ENCODE peak calls at places on chromosomes 4 and X, in ten cellular contexts. R, H, L, O, C, B, J, T, M and Z are unnamed samples. For H3K9me2, the result is how much of the 10 kb centered on the place peaks cover.

GRCh38 chr4:8864912-8865680 is 6.5 kb downstream of the HMX1 start:
- DNase-seq in M (no peak), L (no peak), R (no peak), O (no peak), C (no peak), J (no peak), H (no peak), B (no peak), T (no peak), Z (no peak)

GRCh38 chr4:153265311-153266047 is 61.2 kb downstream of the TRIM2 start:
- DNase-seq in C (no peak), J (no peak), H (no peak), O (no peak), L (no peak), R (no peak), T (no peak), M (no peak), B (no peak), Z (no peak)

GRCh38 chr4:58983887-58984286 is 1873.7 kb upstream of the IGFBP7 start:
- DNase-seq in H (no peak), C (no peak), B (no peak), J (no peak), L (no peak), O (no peak), M (no peak), R (no peak), T (no peak), Z (no peak)

GRCh38 chrX:19810370-19810769 is 77.0 kb downstream of the SH3KBP1 start:
- DNase-seq in J (no peak), H (no peak), B (no peak), R (no peak), C (no peak), L (no peak), T (peak), M (no peak), O (no peak), Z (no peak)

GRCh38 chrX:47581731-47582647 is at the start of gene TIMP1:
- DNase-seq in J (peak), B (peak), H (peak), M (peak), R (peak), L (peak), O (peak), T (peak), C (no peak), Z (no peak)

GRCh38 chrX:72716766-72717165 is 2.7 kb upstream of the PHKA1 start:
- DNase-seq in C (no peak), B (no peak), T (no peak), O (peak), J (no peak), H (no peak), R (no peak), L (no peak), M (no peak), Z (no peak)

GRCh38 chr4:99290848-99291786 is at the start of gene ADH1A:
- DNase-seq in B (no peak), T (no peak), O (no peak), H (no peak), L (no peak), J (no peak), C (no peak), R (no peak), M (no peak), Z (no peak)

GRCh38 chrX:11888421-11888820 is 130.4 kb downstream of the MSL3 start:
- DNase-seq in T (no peak), O (peak), B (peak), J (no peak), M (no peak), C (no peak), R (no peak), H (no peak), L (no peak), Z (no peak)

GRCh38 chrX:21645437-21646220 is 12.5 kb downstream of the KLHL34 start:
- DNase-seq in M (peak), H (no peak), C (no peak), T (no peak), R (no peak), L (no peak), O (no peak), B (no peak), J (no peak), Z (no peak)

GRCh38 chr4:8306511-8307021 is 37.0 kb downstream of the HTRA3 start:
- DNase-seq in O (no peak), B (no peak), L (no peak), H (peak), T (no peak), J (no peak), C (no peak), M (peak), R (no peak), Z (no peak)

GRCh38 chr4:27117453-27117852 is 256.8 kb downstream of the STIM2 start:
- DNase-seq in B (no peak), M (no peak), C (no peak), L (no peak), T (no peak), J (no peak), O (no peak), R (no peak), H (no peak), Z (no peak)

GRCh38 chr4:12975511-12975910 is 508.6 kb downstream of the RAB28 start:
- DNase-seq in M (no peak), T (no peak), O (no peak), C (no peak), B (no peak), R (no peak), J (no peak), L (no peak), H (no peak), Z (no peak)

GRCh38 chrX:154436597-154437397 is at the start of gene GDI1:
- DNase-seq in B (no peak), L (peak), C (peak), O (peak), H (peak), R (peak), T (peak), M (peak), J (no peak), Z (peak)

GRCh38 chr4:16192067-16192466 is 34.2 kb downstream of the TAPT1 start:
- DNase-seq in C (no peak), R (no peak), L (no peak), J (no peak), M (no peak), T (peak), B (no peak), O (no peak), H (no peak), Z (no peak)

GRCh38 chrX:49053223-49054072 is 5.4 kb upstream of the CCDC120 start:
- DNase-seq in T (peak), C (peak), H (peak), O (peak), J (no peak), B (no peak), M (peak), L (peak), R (peak), Z (no peak)

GRCh38 chr4:100113732-100114131 is 76.5 kb downstream of the DDIT4L start:
- DNase-seq in M (no peak), H (no peak), C (no peak), R (no peak), O (no peak), L (no peak), J (no peak), T (no peak), B (no peak), Z (no peak)

GRCh38 chrX:80879916-80880315 is 70.2 kb upstream of the BRWD3 start:
- DNase-seq in C (no peak), J (no peak), T (no peak), M (peak), H (no peak), B (no peak), L (no peak), O (peak), R (no peak), Z (no peak)

GRCh38 chrX:72128881-72129280 is 2.8 kb downstream of the RTL5 start:
- DNase-seq in C (no peak), O (peak), L (no peak), M (peak), T (peak), B (no peak), J (no peak), H (peak), R (no peak), Z (no peak)

GRCh38 chrX:72394518-72395163 is 88.9 kb upstream of the CITED1 start:
- DNase-seq in M (peak), C (no peak), R (no peak), O (peak), L (peak), T (no peak), H (no peak), B (no peak), J (no peak), Z (no peak)

GRCh38 chr4:168432419-168433146 is 47.7 kb downstream of the DDX60L start:
- DNase-seq in C (no peak), B (no peak), R (no peak), J (no peak), O (peak), L (no peak), H (no peak), T (no peak), M (no peak), Z (no peak)

GRCh38 chr4:165874072-165874798 is 1.2 kb downstream of the TLL1 start:
- DNase-seq in B (no peak), C (no peak), M (no peak), H (peak), T (peak), J (no peak), L (peak), O (peak), R (no peak), Z (no peak)

GRCh38 chr4:77958897-77959296 is 96.3 kb downstream of the MRPL1 start:
- DNase-seq in J (no peak), R (no peak), H (no peak), C (no peak), M (no peak), O (no peak), L (no peak), B (no peak), T (no peak), Z (no peak)

GRCh38 chr4:173448919-173449641 is 50.2 kb upstream of the SCRG1 start:
- DNase-seq in M (peak), T (peak), O (no peak), H (no peak), L (no peak), B (no peak), C (no peak), R (no peak), J (no peak), Z (no peak)

GRCh38 chr4:7813674-7814073 is 126.0 kb downstream of the AFAP1 start:
- DNase-seq in M (peak), C (no peak), B (no peak), L (no peak), T (no peak), H (no peak), O (no peak), R (no peak), J (no peak), Z (no peak)

GRCh38 chr4:174946246-174946645 is 28.1 kb downstream of the ADAM29 start:
- DNase-seq in J (no peak), R (no peak), B (no peak), C (peak), L (no peak), T (no peak), O (no peak), M (no peak), H (no peak), Z (no peak)

GRCh38 chrX:35380808-35381700 is 417.1 kb upstream of the MAGEB16 start:
- DNase-seq in M (peak), H (peak), J (no peak), B (no peak), O (peak), L (peak), T (peak), R (peak), C (peak), Z (peak)

GRCh38 chr4:17027495-17027894 is 129.1 kb upstream of the LDB2 start:
- DNase-seq in T (no peak), M (peak), H (no peak), L (no peak), R (no peak), C (no peak), O (peak), B (no peak), J (peak), Z (no peak)

GRCh38 chr4:82739292-82740190 is 59.1 kb downstream of the SCD5 start:
- DNase-seq in R (peak), C (peak), T (peak), M (peak), L (peak), O (peak), H (peak), B (no peak), J (peak), Z (peak)

GRCh38 chrX:103309860-103310591 is 764 bp downstream of the BEX2 start:
- DNase-seq in T (peak), R (no peak), M (no peak), O (no peak), H (peak), J (no peak), B (no peak), L (peak), C (no peak), Z (no peak)

GRCh38 chr4:21986312-21986711 is 37.7 kb upstream of the KCNIP4 start:
- DNase-seq in T (no peak), R (no peak), H (no peak), O (no peak), C (no peak), M (peak), L (no peak), J (no peak), B (no peak), Z (no peak)

GRCh38 chr4:123599061-123599919 is 202.7 kb downstream of the SPRY1 start:
- DNase-seq in H (no peak), J (no peak), M (peak), L (peak), R (no peak), C (no peak), T (no peak), B (no peak), O (peak), Z (no peak)

GRCh38 chr4:18050448-18050847 is 28.9 kb upstream of the LCORL start:
- DNase-seq in T (no peak), O (no peak), B (no peak), L (no peak), C (no peak), M (no peak), J (no peak), R (no peak), H (no peak), Z (no peak)

GRCh38 chr4:7414736-7415510 is 19.8 kb downstream of the PSAPL1 start:
- DNase-seq in M (no peak), H (peak), O (no peak), R (no peak), B (no peak), T (no peak), C (no peak), L (no peak), J (no peak), Z (no peak)

GRCh38 chr4:155759372-155760252 is 791 bp downstream of the GUCY1B1 start:
- DNase-seq in L (peak), R (peak), H (peak), J (no peak), B (no peak), O (peak), M (peak), T (peak), C (no peak), Z (no peak)

GRCh38 chr4:6824071-6824470 is 41.5 kb downstream of the KIAA0232 start:
- DNase-seq in C (no peak), R (no peak), O (peak), J (no peak), H (no peak), M (peak), T (no peak), L (no peak), B (no peak), Z (no peak)

GRCh38 chr4:9904976-9905587 is 116.2 kb downstream of the SLC2A9 start:
- DNase-seq in B (peak), T (no peak), O (no peak), J (no peak), C (no peak), L (no peak), R (no peak), H (no peak), M (peak), Z (no peak)

DNA sequence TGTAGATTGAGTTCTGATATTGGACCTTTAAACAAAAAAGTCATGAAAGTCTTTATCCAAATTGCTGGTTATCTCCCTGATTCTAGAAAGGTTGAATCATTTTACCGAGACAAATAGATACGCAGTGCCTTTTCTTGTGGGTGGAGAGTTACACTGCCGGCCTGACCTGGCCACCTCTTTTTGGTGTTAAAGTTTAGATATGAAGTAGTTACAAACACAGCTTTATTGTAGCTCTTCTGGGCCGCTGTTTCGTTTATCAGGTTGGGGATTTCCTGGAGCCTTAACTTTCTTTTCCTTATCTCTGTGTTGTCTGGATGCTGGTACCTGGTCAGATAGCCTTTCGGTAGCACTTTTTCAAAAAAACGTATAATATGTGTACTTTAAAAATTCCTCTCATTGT is 31.0 kb downstream of the FNIP2 start:
- DNase-seq in J (no peak), L (no peak), T (no peak), B (no peak), M (no peak), O (no peak), R (no peak), C (no peak), H (no peak), Z (no peak)
- H3K4me2 ChIP-seq in J (no peak), L (peak), T (no peak), B (no peak), M (no peak), O (no peak), R (no peak), C (no peak), H (peak), Z (no peak)

DNA sequence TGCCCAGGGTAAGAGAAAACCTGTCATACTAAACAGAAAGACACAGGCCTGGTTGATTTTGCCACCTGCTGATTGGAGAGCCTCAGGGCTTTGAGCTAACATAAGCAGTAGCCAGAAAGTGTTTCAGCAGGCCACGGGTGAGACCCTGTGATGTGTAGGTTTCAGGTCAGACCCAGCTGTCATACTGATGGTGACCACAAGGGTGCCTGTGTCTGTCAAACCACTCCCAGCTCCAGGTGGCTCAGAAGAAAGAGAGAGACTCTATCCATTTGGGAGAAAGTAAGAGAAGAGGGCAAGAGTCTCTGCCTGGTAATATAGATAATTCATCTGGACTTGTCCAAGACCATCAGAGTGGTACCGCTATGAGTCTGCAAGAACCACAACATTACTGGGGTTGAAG is 72.8 kb upstream of the NLRP2B start:
- DNase-seq in L (no peak), J (no peak), C (no peak), O (no peak), B (no peak), H (peak), M (no peak), R (no peak), T (no peak), Z (no peak)
- H3K9me2 ChIP-seq in L (under half), J (under half), C (under half), O (under half), B (under half), H (under half), M (under half), R (under half), T (under half), Z (under half)

GRCh38 chr4:160493206-160493605 is 1390.3 kb downstream of the RAPGEF2 start:
- DNase-seq in J (no peak), B (no peak), H (no peak), C (no peak), T (no peak), O (no peak), R (no peak), L (no peak), M (no peak), Z (no peak)

GRCh38 chr4:160495356-160495755 is 1392.5 kb downstream of the RAPGEF2 start:
- DNase-seq in J (no peak), C (no peak), O (no peak), B (no peak), R (no peak), T (peak), L (no peak), M (no peak), H (no peak), Z (no peak)

DNA sequence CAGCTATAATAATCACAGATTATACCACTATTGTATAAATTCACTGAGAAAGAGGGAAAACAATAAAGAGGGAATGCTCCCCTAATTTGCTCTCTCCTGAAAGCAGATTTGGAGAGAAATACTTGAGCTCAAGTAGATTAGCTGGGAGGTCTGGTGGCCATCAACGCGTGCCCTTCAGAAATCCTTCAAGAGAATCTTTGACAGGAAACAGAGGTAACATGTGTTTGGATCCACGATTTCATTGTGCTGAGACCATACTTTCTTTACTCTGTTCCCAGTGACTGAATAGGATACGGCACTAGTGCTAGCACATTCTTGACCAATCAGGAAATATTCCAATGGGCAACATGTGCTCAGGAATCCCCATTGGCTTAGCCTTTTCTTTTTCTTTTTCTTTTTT is 1395.3 kb downstream of the RAPGEF2 start:
- DNase-seq in B (no peak), C (no peak), J (no peak), O (no peak), M (no peak), L (no peak), H (no peak), T (no peak), R (no peak), Z (no peak)
- H2AFZ ChIP-seq in B (no peak), C (no peak), J (no peak), O (no peak), M (no peak), L (no peak), H (peak), T (no peak), R (no peak), Z (no peak)

DNA sequence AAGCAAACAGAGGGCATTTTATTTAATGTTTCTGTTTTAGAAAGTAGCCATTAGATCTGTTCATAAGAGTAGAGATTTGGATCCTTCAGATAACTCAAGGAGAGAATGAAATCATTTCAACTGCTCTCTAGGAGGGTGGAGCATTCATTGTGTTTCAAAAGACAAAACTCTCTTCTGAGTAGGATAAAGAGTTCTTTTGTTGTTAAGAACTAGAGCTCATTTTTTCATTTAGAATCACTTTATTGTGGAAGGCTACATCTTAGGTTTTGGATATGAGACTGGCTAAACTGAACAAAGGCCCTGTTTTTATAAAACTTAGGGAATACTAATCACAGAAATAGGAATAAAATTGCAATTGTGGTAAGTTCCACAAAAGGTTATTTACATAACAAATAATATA is 193.9 kb upstream of the PCDH10 start:
- DNase-seq in B (no peak), O (no peak), J (no peak), R (no peak), C (no peak), H (peak), L (no peak), M (no peak), T (no peak), Z (no peak)
- H3K4me2 ChIP-seq in B (no peak), O (no peak), J (no peak), R (no peak), C (no peak), H (peak), L (no peak), M (no peak), T (no peak), Z (no peak)

DNA sequence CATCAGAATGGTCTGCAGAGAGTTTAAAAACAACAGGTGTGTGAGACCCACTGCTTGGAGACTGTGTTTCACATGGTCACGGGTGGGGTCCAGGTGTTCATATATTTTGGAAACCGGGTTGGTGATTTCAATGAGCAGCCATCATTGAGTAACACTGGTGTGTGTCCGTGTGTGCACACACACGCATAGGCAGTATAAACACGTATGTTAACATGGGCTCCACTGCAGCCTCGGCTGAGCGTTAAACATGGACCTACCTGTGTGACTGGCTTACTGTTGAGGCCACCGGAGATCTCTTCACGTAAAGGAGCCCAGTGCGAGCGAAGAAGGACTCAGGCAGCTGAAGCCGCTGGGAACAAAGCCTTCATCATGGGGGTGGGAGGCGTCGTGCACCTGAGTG is 56.9 kb upstream of the TLR3 start:
- DNase-seq in O (no peak), B (no peak), H (no peak), J (no peak), C (no peak), R (no peak), M (no peak), T (no peak), L (no peak), Z (no peak)
- H3K9me2 ChIP-seq in O (under half), B (under half), H (under half), J (under half), C (under half), R (under half), M (under half), T (under half), L (under half), Z (under half)